ENCODE peak calls at places on chromosome 1, in four cellular contexts. L, H, Q and Z are unnamed samples.

GRCh38 chr1:85894651-85895050 is 186.4 kb upstream of the ZNHIT6 start:
- DNase-seq in L (no peak), H (peak; percentile 9), Q (no peak), Z (peak; percentile 53)

GRCh38 chr1:181551249-181551648 is 67.9 kb downstream of the CACNA1E start:
- DNase-seq in L (no peak), H (no peak), Q (no peak), Z (no peak)

GRCh38 chr1:221366495-221367095 is 375.3 kb downstream of the DUSP10 start:
- DNase-seq in L (no peak), H (no peak), Q (no peak), Z (no peak)

GRCh38 chr1:168285419-168285790 is 4.7 kb downstream of the TBX19 start:
- DNase-seq in L (no peak), H (no peak), Q (no peak), Z (no peak)

GRCh38 chr1:181767001-181767708 is 283.8 kb downstream of the CACNA1E start:
- DNase-seq in L (no peak), H (no peak), Q (no peak), Z (no peak)

GRCh38 chr1:70961374-70961773 is 86.2 kb downstream of the PTGER3 start:
- DNase-seq in L (no peak), H (no peak), Q (no peak), Z (no peak)

GRCh38 chr1:42173961-42174715 is 9.6 kb upstream of the GUCA2A start:
- DNase-seq in L (no peak), H (no peak), Q (no peak), Z (peak; percentile 26)

GRCh38 chr1:87174726-87175237 is 153.9 kb upstream of the LMO4 start:
- DNase-seq in L (no peak), H (no peak), Q (no peak), Z (no peak)

GRCh38 chr1:177001556-177001955 is 163.0 kb downstream of the ASTN1 start:
- DNase-seq in L (no peak), H (no peak), Q (no peak), Z (no peak)

GRCh38 chr1:103561612-103562395 is 9.6 kb upstream of the AMY2B start:
- DNase-seq in L (no peak), H (no peak), Q (peak; percentile 17), Z (no peak)

GRCh38 chr1:226814751-226815496 is 55.5 kb upstream of the PSEN2 start:
- DNase-seq in L (no peak), H (no peak), Q (no peak), Z (peak; percentile 82)

GRCh38 chr1:229411434-229412055 is 22.3 kb downstream of the ACTA1 start:
- DNase-seq in L (no peak), H (no peak), Q (no peak), Z (no peak)

GRCh38 chr1:111468717-111469100 is 5.1 kb upstream of the C1orf162 start:
- DNase-seq in L (no peak), H (no peak), Q (no peak), Z (no peak)

GRCh38 chr1:12618661-12619395 is 818 bp upstream of the DHRS3 start:
- DNase-seq in L (peak; percentile 92), H (peak; percentile 53), Q (no peak), Z (peak; percentile 93)

GRCh38 chr1:110582378-110582777 is 23.8 kb downstream of the KCNA2 start:
- DNase-seq in L (no peak), H (no peak), Q (no peak), Z (no peak)

GRCh38 chr1:164559342-164560070 is 522 bp downstream of the PBX1 start:
- DNase-seq in L (peak; percentile 71), H (no peak), Q (no peak), Z (peak; percentile 52)

GRCh38 chr1:227753999-227754764 is 18.9 kb downstream of the SNAP47 start:
- DNase-seq in L (no peak), H (no peak), Q (no peak), Z (peak; percentile 66)

GRCh38 chr1:97061604-97062003 is 340.0 kb downstream of the PTBP2 start:
- DNase-seq in L (no peak), H (no peak), Q (no peak), Z (no peak)

GRCh38 chr1:214107322-214108096 is 119.7 kb downstream of the PROX1 start:
- DNase-seq in L (no peak), H (no peak), Q (no peak), Z (no peak)